ENCODE peak calls at places on chromosomes 1 and 21, in nine cellular contexts. R is stimulated activated CD4-positive, alpha-beta T cell treated with anti-CD3 and anti-CD28 coated beads, Interleukin-4, amount 100 ng/mL, for 24 hours; B is T-helper 9 cell; E is activated T-helper 9 cell treated with anti-CD3 and anti-CD28 coated beads, Interleukin-2, amount 50 U/mL, for 16 hours; W is OCI-M1; F is A673; H is activated T-cell treated with anti-CD3 and anti-CD28 coated beads for 1 hour; L is astrocyte of the spinal cord; D is C1 segment of cervical spinal cord. N is an unnamed sample.

GRCh38 chr1:5430911-5431310 is 561.3 kb downstream of the NPHP4 start:
- DNase-seq in R (no peak), B (no peak), E (no peak), W (no peak), F (no peak), H (no peak), L (no peak), D (no peak), N (no peak)

GRCh38 chr1:100219879-100220278 is 29.8 kb downstream of the DBT start:
- DNase-seq in R (no peak), B (no peak), E (no peak), W (peak; percentile 23), F (peak; percentile 4), H (no peak), L (no peak), D (no peak), N (no peak)

GRCh38 chr1:22339237-22339636 is 112.4 kb upstream of the ZBTB40 start:
- DNase-seq in R (no peak), B (no peak), E (no peak), W (no peak), F (no peak), H (no peak), L (no peak), D (no peak), N (no peak)

GRCh38 chr1:187413770-187414169 is 585.0 kb downstream of the PLA2G4A start:
- DNase-seq in R (no peak), B (no peak), E (no peak), W (peak; percentile 38), F (no peak), H (no peak), L (peak; percentile 23), D (no peak), N (no peak)

GRCh38 chr1:41678141-41678878 is 193.8 kb upstream of the EDN2 start:
- DNase-seq in R (no peak), B (no peak), E (no peak), W (peak; percentile 28), F (no peak), H (no peak), L (peak; percentile 80), D (no peak), N (no peak)

GRCh38 chr1:63593887-63594617 is 841 bp downstream of the PGM1 start:
- DNase-seq in R (peak; percentile 80), B (peak; percentile 57), E (peak; percentile 48), W (no peak), F (peak; percentile 47), H (peak; percentile 58), L (peak; percentile 25), D (peak; percentile 71), N (no peak)

GRCh38 chr1:84851839-84852238 is 41.2 kb downstream of the LPAR3 start:
- DNase-seq in R (no peak), B (no peak), E (no peak), W (no peak), F (no peak), H (no peak), L (peak; percentile 75), D (no peak), N (peak; percentile 39)

GRCh38 chr1:184156521-184157395 is 105.2 kb downstream of the TSEN15 start:
- DNase-seq in R (no peak), B (no peak), E (no peak), W (no peak), F (no peak), H (no peak), L (peak; percentile 15), D (no peak), N (peak; percentile 42)

GRCh38 chr1:220775238-220775853 is 11.4 kb upstream of the MTARC1 start:
- DNase-seq in R (peak; percentile 41), B (peak; percentile 15), E (peak; percentile 5), W (peak; percentile 63), F (peak; percentile 41), H (peak; percentile 19), L (peak; percentile 31), D (peak; percentile 25), N (no peak)

GRCh38 chr1:53295746-53296722 is 31.8 kb downstream of the LRP8 start:
- DNase-seq in R (no peak), B (no peak), E (no peak), W (no peak), F (no peak), H (no peak), L (no peak), D (no peak), N (no peak)

GRCh38 chr1:168621356-168621755 is 45.0 kb downstream of the XCL1 start:
- DNase-seq in R (no peak), B (no peak), E (no peak), W (no peak), F (no peak), H (no peak), L (peak; percentile 41), D (peak; percentile 7), N (peak; percentile 57)

GRCh38 chr1:20194224-20194623 is 7.9 kb upstream of the PLA2G2C start:
- DNase-seq in R (no peak), B (no peak), E (no peak), W (no peak), F (no peak), H (no peak), L (no peak), D (no peak), N (no peak)

GRCh38 chr1:31803610-31804009 is 12.2 kb downstream of the SPOCD1 start:
- DNase-seq in R (no peak), B (no peak), E (no peak), W (no peak), F (no peak), H (no peak), L (no peak), D (no peak), N (no peak)

GRCh38 chr1:204885288-204885711 is 14.6 kb downstream of the NFASC start:
- DNase-seq in R (no peak), B (no peak), E (no peak), W (no peak), F (peak; percentile 5), H (no peak), L (no peak), D (peak; percentile 65), N (no peak)

GRCh38 chr1:225360119-225360518 is 67.7 kb downstream of the LBR start:
- DNase-seq in R (no peak), B (no peak), E (no peak), W (no peak), F (no peak), H (no peak), L (no peak), D (no peak), N (no peak)

GRCh38 chr1:147078606-147079399 is 93.5 kb downstream of the PRKAB2 start:
- DNase-seq in R (no peak), B (no peak), E (no peak), W (no peak), F (no peak), H (no peak), L (no peak), D (no peak), N (no peak)

GRCh38 chr1:155075535-155075934 is 3.1 kb upstream of the EFNA3 start:
- DNase-seq in R (no peak), B (no peak), E (no peak), W (no peak), F (no peak), H (no peak), L (no peak), D (no peak), N (no peak)

GRCh38 chr1:233343262-233343661 is 15.7 kb downstream of the MAP3K21 start:
- DNase-seq in R (no peak), B (no peak), E (no peak), W (no peak), F (no peak), H (no peak), L (no peak), D (no peak), N (no peak)

GRCh38 chr1:82348487-82348886 is 547.8 kb downstream of the ADGRL2 start:
- DNase-seq in R (no peak), B (no peak), E (no peak), W (no peak), F (no peak), H (no peak), L (no peak), D (no peak), N (no peak)

GRCh38 chr1:156067262-156067661 is 6.3 kb downstream of the RAB25 start:
- DNase-seq in R (no peak), B (no peak), E (no peak), W (no peak), F (no peak), H (no peak), L (no peak), D (no peak), N (no peak)

GRCh38 chr1:46675549-46676314 is 4.1 kb downstream of the TEX38 start:
- DNase-seq in R (no peak), B (no peak), E (no peak), W (peak; percentile 88), F (no peak), H (no peak), L (no peak), D (no peak), N (no peak)

GRCh38 chr1:235460768-235461167 is 43.5 kb downstream of the B3GALNT2 start:
- DNase-seq in R (no peak), B (no peak), E (no peak), W (no peak), F (no peak), H (no peak), L (no peak), D (no peak), N (no peak)

GRCh38 chr1:185840880-185841279 is 106.7 kb downstream of the HMCN1 start:
- DNase-seq in R (no peak), B (no peak), E (no peak), W (no peak), F (no peak), H (no peak), L (no peak), D (no peak), N (no peak)

GRCh38 chr1:105072446-105072845 is 1322.7 kb downstream of the AMY1C start:
- DNase-seq in R (no peak), B (no peak), E (no peak), W (no peak), F (no peak), H (no peak), L (no peak), D (no peak), N (no peak)

GRCh38 chr1:45864765-45865164 is 61.4 kb downstream of the MAST2 start:
- DNase-seq in R (no peak), B (no peak), E (no peak), W (no peak), F (no peak), H (no peak), L (peak; percentile 29), D (no peak), N (no peak)

GRCh38 chr21:28699591-28700259 is 293.0 kb downstream of the LTN1 start:
- DNase-seq in R (no peak), B (no peak), E (no peak), W (peak; percentile 4), F (no peak), H (no peak), L (no peak), D (no peak), N (no peak)